ENCODE peak calls at places on chromosome 4, in eight cellular contexts. Q is NCI-H2107; I is stimulated activated CD4-positive, alpha-beta T cell treated with anti-CD3 and anti-CD28 coated beads, Interleukin-4, amount 100 ng/mL, for 48 hours; F is naive thymus-derived CD8-positive, alpha-beta T cell; N is T-helper 9 cell; W is fibroblast of lung; Y is WTC11; M is left colon. X is an unnamed sample.

GRCh38 chr4:183443609-183444148 is 757 bp upstream of the CDKN2AIP start:
- DNase-seq in Y (peak; percentile 68), N (no peak), Q (no peak), I (peak; percentile 28), W (no peak), F (no peak), M (no peak), X (no peak)

GRCh38 chr4:76699911-76700310 is 198.0 kb downstream of the SOWAHB start:
- DNase-seq in M (no peak), I (no peak), Q (no peak), F (no peak), W (peak; percentile 41), N (no peak), Y (no peak), X (no peak)

GRCh38 chr4:159103406-159104131 is 690 bp downstream of the RAPGEF2 start:
- DNase-seq in Q (no peak), W (peak; percentile 47), M (peak; percentile 63), I (peak; percentile 28), N (peak; percentile 40), F (peak; percentile 45), Y (peak; percentile 52), X (no peak)

GRCh38 chr4:8410641-8411271 is 29.8 kb downstream of the ACOX3 start:
- DNase-seq in F (no peak), N (no peak), W (peak; percentile 40), Q (no peak), M (peak; percentile 74), Y (peak; percentile 85), I (no peak), X (peak; percentile 63)

GRCh38 chr4:156396534-156396933 is 442.9 kb upstream of the CTSO start:
- DNase-seq in M (no peak), Q (no peak), I (no peak), Y (no peak), F (no peak), N (no peak), W (no peak), X (no peak)

GRCh38 chr4:2950221-2950989 is 12.8 kb downstream of the NOP14 start:
- DNase-seq in N (no peak), M (no peak), F (no peak), I (no peak), Y (no peak), Q (no peak), W (peak; percentile 20), X (no peak)

GRCh38 chr4:42331914-42332368 is 65.3 kb upstream of the SHISA3 start:
- DNase-seq in M (no peak), Y (no peak), W (peak; percentile 24), F (no peak), I (no peak), Q (no peak), N (no peak), X (no peak)

GRCh38 chr4:123479944-123480343 is 83.3 kb downstream of the SPRY1 start:
- DNase-seq in I (no peak), N (no peak), W (no peak), Y (no peak), F (no peak), M (no peak), Q (no peak), X (no peak)

GRCh38 chr4:56286763-56287162 is 100.5 kb downstream of the AASDH start:
- DNase-seq in Q (no peak), F (no peak), N (no peak), I (no peak), M (no peak), Y (no peak), W (peak; percentile 75), X (no peak)

GRCh38 chr4:112287258-112287873 is 1.7 kb upstream of the TIFA start:
- DNase-seq in M (peak; percentile 17), F (no peak), I (no peak), Y (no peak), Q (no peak), W (no peak), N (no peak), X (no peak)

GRCh38 chr4:8475751-8476575 is 35.4 kb downstream of the TRMT44 start:
- DNase-seq in Q (no peak), N (no peak), F (no peak), Y (no peak), I (no peak), M (no peak), W (no peak), X (no peak)

GRCh38 chr4:8346838-8347605 is 77.5 kb downstream of the HTRA3 start:
- DNase-seq in N (no peak), Y (no peak), W (no peak), Q (no peak), F (no peak), M (no peak), I (no peak), X (no peak)

GRCh38 chr4:26197018-26197779 is 123.6 kb upstream of the RBPJ start:
- DNase-seq in Y (no peak), M (no peak), N (peak; percentile 28), F (no peak), W (peak; percentile 99), Q (no peak), I (peak; percentile 41), X (no peak)

GRCh38 chr4:57265831-57266582 is 155.8 kb upstream of the IGFBP7 start:
- DNase-seq in N (no peak), Y (peak; percentile 36), Q (no peak), I (no peak), W (peak; percentile 10), M (no peak), F (no peak), X (peak; percentile 47)

GRCh38 chr4:139144161-139144859 is 32.7 kb downstream of the ELF2 start:
- DNase-seq in M (peak; percentile 48), Y (peak; percentile 43), N (no peak), W (peak; percentile 73), I (no peak), F (no peak), Q (no peak), X (no peak)

GRCh38 chr4:77147400-77147782 is 9.6 kb upstream of the CCNG2 start:
- DNase-seq in I (no peak), Q (no peak), Y (no peak), F (no peak), M (no peak), W (no peak), N (no peak), X (no peak)

GRCh38 chr4:158823461-158823873 is 54.6 kb downstream of the FNIP2 start:
- DNase-seq in F (no peak), Y (no peak), Q (no peak), I (no peak), N (no peak), M (no peak), W (peak; percentile 94), X (no peak)

GRCh38 chr4:119041951-119042560 is 93.6 kb upstream of the MYOZ2 start:
- DNase-seq in N (peak; percentile 14), I (peak; percentile 17), Y (peak; percentile 38), M (peak; percentile 50), Q (no peak), W (peak; percentile 66), F (peak; percentile 43), X (no peak)

GRCh38 chr4:102455750-102456149 is 45.4 kb upstream of the NFKB1 start:
- DNase-seq in M (peak; percentile 22), Q (no peak), I (no peak), F (no peak), Y (no peak), W (no peak), N (no peak), X (no peak)

GRCh38 chr4:121690001-121690400 is 6.8 kb downstream of the ANXA5 start:
- DNase-seq in M (no peak), N (no peak), Q (no peak), I (no peak), Y (no peak), W (peak; percentile 87), F (no peak), X (no peak)

GRCh38 chr4:24765331-24765990 is 29.9 kb upstream of the SOD3 start:
- DNase-seq in N (no peak), I (no peak), Q (no peak), Y (no peak), M (no peak), F (no peak), W (peak; percentile 42), X (no peak)

GRCh38 chr4:24416293-24416692 is 168.1 kb downstream of the DHX15 start:
- DNase-seq in N (no peak), M (no peak), Q (no peak), I (no peak), W (no peak), Y (no peak), F (no peak), X (no peak)

GRCh38 chr4:177287298-177287697 is 22.4 kb upstream of the NEIL3 start:
- DNase-seq in Y (no peak), Q (no peak), F (no peak), I (no peak), W (no peak), M (no peak), N (no peak), X (no peak)

GRCh38 chr4:144645102-144645469 is 870 bp upstream of the HHIP start:
- DNase-seq in I (no peak), Y (peak; percentile 19), W (peak; percentile 32), Q (no peak), F (no peak), N (no peak), M (peak; percentile 9), X (no peak)

GRCh38 chr4:19381068-19381467 is 870.6 kb upstream of the SLIT2 start:
- DNase-seq in M (no peak), W (peak; percentile 74), I (no peak), N (no peak), Q (no peak), Y (no peak), F (no peak), X (no peak)

GRCh38 chr4:8147231-8147970 is 11.2 kb downstream of the ABLIM2 start:
- DNase-seq in Y (no peak), I (no peak), F (no peak), M (no peak), W (no peak), Q (no peak), N (no peak), X (peak; percentile 38)

GRCh38 chr4:127400736-127401346 is 231.9 kb upstream of the INTU start:
- DNase-seq in W (peak; percentile 73), Q (no peak), Y (peak; percentile 71), N (no peak), M (peak; percentile 32), F (no peak), I (peak; percentile 37), X (peak; percentile 38)

GRCh38 chr4:75831856-75832405 is 70.3 kb downstream of the PPEF2 start:
- DNase-seq in W (no peak), I (no peak), F (no peak), M (no peak), Y (no peak), N (no peak), Q (peak; percentile 9), X (peak; percentile 67)

GRCh38 chr4:167956676-167957075 is 135.7 kb upstream of the ANXA10 start:
- DNase-seq in Q (no peak), M (no peak), Y (no peak), W (peak; percentile 19), F (no peak), N (no peak), I (no peak), X (no peak)

GRCh38 chr4:141486375-141486997 is 149.9 kb upstream of the IL15 start:
- DNase-seq in M (peak; percentile 5), N (no peak), I (no peak), Y (no peak), Q (no peak), W (peak; percentile 86), F (no peak), X (no peak)

GRCh38 chr4:107931775-107932321 is 499 bp downstream of the CYP2U1 start:
- DNase-seq in M (peak; percentile 40), Q (no peak), F (peak; percentile 29), I (peak; percentile 8), Y (no peak), N (peak; percentile 6), W (peak; percentile 1), X (no peak)